ENCODE peak calls at places on chromosomes 4 and X, in six cellular contexts. I, E, L, X, P and U are unnamed samples.
A peak's percentile ranks its signal among the peaks of the same experiment; 100 is the strongest.

GRCh38 chr4:88952081-88952480 is 104.9 kb downstream of the FAM13A start:
- DNase-seq in P (no peak), X (no peak), E (no peak), L (no peak), I (no peak), U (no peak)

GRCh38 chr4:177339794-177340374 is 30.2 kb downstream of the NEIL3 start:
- DNase-seq in X (peak; percentile 51), P (no peak), E (no peak), I (peak; percentile 39), L (no peak), U (no peak)

GRCh38 chr4:87574996-87575395 is 33.3 kb upstream of the DSPP start:
- DNase-seq in E (no peak), I (no peak), X (no peak), L (no peak), P (no peak), U (no peak)

GRCh38 chrX:109040057-109040456 is 303.7 kb upstream of the IRS4 start:
- DNase-seq in E (no peak), I (no peak), X (no peak), P (peak; percentile 68), L (peak; percentile 27), U (no peak)

GRCh38 chrX:104270916-104271512 is 16.3 kb upstream of the ESX1 start:
- DNase-seq in P (peak; percentile 65), E (no peak), X (peak; percentile 22), L (peak; percentile 45), I (peak; percentile 1), U (peak; percentile 47)

GRCh38 chr4:173529505-173530325 is at the start of gene HAND2:
- DNase-seq in P (peak; percentile 83), E (no peak), L (peak; percentile 59), I (no peak), X (peak; percentile 59), U (no peak)

GRCh38 chrX:155056877-155057792 is 13.8 kb downstream of the CMC4 start:
- DNase-seq in I (peak; percentile 45), L (peak; percentile 64), E (peak; percentile 65), X (peak; percentile 70), P (peak; percentile 74), U (peak; percentile 66)

GRCh38 chrX:44996282-44996681 is 123.3 kb downstream of the KDM6A start:
- DNase-seq in E (no peak), L (no peak), X (no peak), P (no peak), I (no peak), U (no peak)

GRCh38 chr4:39698424-39699009 is 581 bp downstream of the UBE2K start:
- DNase-seq in L (no peak), P (peak; percentile 77), X (no peak), I (no peak), E (no peak), U (peak; percentile 39)

GRCh38 chr4:147737623-147738022 is 5.7 kb downstream of the ARHGAP10 start:
- DNase-seq in X (no peak), L (no peak), P (peak; percentile 82), I (no peak), E (no peak), U (no peak)

GRCh38 chrX:44422631-44423030 is 79.2 kb upstream of the EFHC2 start:
- DNase-seq in P (no peak), X (no peak), L (no peak), E (no peak), I (no peak), U (no peak)

GRCh38 chr4:39083164-39083563 is 21.1 kb downstream of the KLHL5 start:
- DNase-seq in P (no peak), I (no peak), E (no peak), L (no peak), X (peak; percentile 34), U (no peak)

GRCh38 chrX:16155586-16155985 is 11.7 kb upstream of the MAGEB17 start:
- DNase-seq in X (no peak), P (no peak), L (no peak), E (no peak), I (no peak), U (no peak)

GRCh38 chr4:187103351-187103750 is 379.7 kb upstream of the FAT1 start:
- DNase-seq in L (no peak), P (no peak), X (no peak), I (peak; percentile 97), E (no peak), U (no peak)

GRCh38 chrX:20265221-20265725 is 1.4 kb downstream of the RPS6KA3 start:
- DNase-seq in L (no peak), E (no peak), P (peak; percentile 75), X (peak; percentile 89), I (peak; percentile 47), U (peak; percentile 29)

GRCh38 chr4:40750461-40751258 is 905 bp downstream of the NSUN7 start:
- DNase-seq in E (peak; percentile 15), X (no peak), L (peak; percentile 54), I (no peak), P (peak; percentile 60), U (peak; percentile 16)

GRCh38 chrX:102599950-102600579 is 750 bp downstream of the ARMCX5 start:
- DNase-seq in E (no peak), I (no peak), P (no peak), X (peak; percentile 42), L (no peak), U (no peak)

GRCh38 chrX:45668686-45669443 is 468.2 kb upstream of the DIPK2B start:
- DNase-seq in P (no peak), X (peak; percentile 95), I (peak; percentile 0), L (no peak), E (no peak), U (no peak)

GRCh38 chr4:128159967-128160366 is 98.9 kb downstream of the LARP1B start:
- DNase-seq in L (no peak), E (no peak), P (no peak), I (no peak), X (peak; percentile 97), U (no peak)

GRCh38 chr4:180909279-180909678 is 1333.9 kb upstream of the TENM3 start:
- DNase-seq in L (peak; percentile 1), I (peak; percentile 23), E (peak; percentile 27), X (peak; percentile 22), P (peak; percentile 58), U (no peak)

GRCh38 chr4:84498203-84499026 is 677 bp downstream of the NKX6-1 start:
- DNase-seq in X (peak; percentile 7), I (no peak), L (no peak), P (peak; percentile 70), E (no peak), U (no peak)

GRCh38 chr4:88841635-88842034 is 144.0 kb upstream of the NAP1L5 start:
- DNase-seq in E (no peak), X (peak; percentile 65), P (no peak), L (no peak), I (no peak), U (no peak)

GRCh38 chr4:165367040-165367439 is 11.8 kb upstream of the CPE start:
- DNase-seq in E (no peak), I (no peak), L (no peak), X (no peak), P (no peak), U (peak; percentile 36)

GRCh38 chr4:12595986-12596385 is 888.2 kb downstream of the RAB28 start:
- DNase-seq in I (no peak), X (no peak), L (no peak), E (no peak), P (no peak), U (no peak)

GRCh38 chr4:11130195-11130975 is 298.3 kb downstream of the HS3ST1 start:
- DNase-seq in X (peak; percentile 8), L (no peak), P (no peak), E (no peak), I (no peak), U (no peak)
- H3K9me3 ChIP-seq in X (no peaks in the 10 kb centered on the region), L (no peaks in the 10 kb centered on the region), P (no peaks in the 10 kb centered on the region), E (no peaks in the 10 kb centered on the region), I (no peaks in the 10 kb centered on the region), U (no peaks in the 10 kb centered on the region)

GRCh38 chr4:100240008-100240407 is 49.7 kb upstream of the DDIT4L start:
- DNase-seq in E (no peak), L (no peak), P (no peak), X (no peak), I (no peak), U (no peak)
- H2AFZ ChIP-seq in E (no peak overlapping the region), L (no peak overlapping the region), P (no peak overlapping the region), X (no peak overlapping the region), I (no peak overlapping the region), U (peak overlapping the region; percentile 3)

GRCh38 chr4:4968161-4968757 is 51.0 kb downstream of the CYTL1 start:
- DNase-seq in L (no peak), I (no peak), P (no peak), E (no peak), X (no peak), U (no peak)

GRCh38 chr4:4961936-4962335 is 57.3 kb downstream of the CYTL1 start:
- DNase-seq in E (no peak), L (no peak), P (no peak), I (no peak), X (no peak), U (no peak)

GRCh38 chr4:4960574-4960973 is 58.7 kb downstream of the CYTL1 start:
- DNase-seq in X (no peak), P (no peak), L (no peak), E (no peak), I (no peak), U (no peak)

DNA sequence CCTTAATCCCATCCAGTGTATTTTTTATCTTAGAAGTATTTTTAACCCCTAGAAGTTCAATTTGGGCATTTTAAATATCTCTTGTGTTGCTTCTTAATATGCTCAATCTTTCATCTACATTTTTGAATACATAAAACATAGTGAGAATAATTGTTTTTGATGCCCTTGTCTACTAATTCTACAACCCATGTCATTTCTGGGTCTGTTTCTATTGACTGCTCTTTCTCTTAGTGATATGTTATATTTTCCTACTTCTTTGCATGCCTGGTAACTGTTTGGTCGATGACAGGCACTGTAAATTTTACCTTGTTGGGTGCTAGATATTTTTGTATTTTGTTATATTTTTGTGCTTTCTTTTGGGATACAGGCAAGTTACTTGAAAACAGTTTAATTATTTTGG is 56.3 kb downstream of the CYTL1 start:
- DNase-seq in L (no peak), P (no peak), X (no peak), I (no peak), E (no peak), U (no peak)
- H3K9me3 ChIP-seq in L (peaks cover 4% of the 10 kb centered on the region), P (peaks cover 20% of the 10 kb centered on the region), X (peaks cover 9% of the 10 kb centered on the region), I (peaks cover 22% of the 10 kb centered on the region), E (peaks cover 16% of the 10 kb centered on the region), U (peaks cover 7% of the 10 kb centered on the region)

GRCh38 chr4:163810757-163811156 is 316.3 kb downstream of the TMA16 start:
- DNase-seq in P (no peak), I (no peak), L (no peak), E (no peak), X (no peak), U (no peak)

GRCh38 chr4:163818673-163819072 is 324.2 kb downstream of the TMA16 start:
- DNase-seq in I (no peak), L (no peak), E (no peak), X (no peak), P (no peak), U (no peak)

GRCh38 chr4:163816494-163816893 is 322.0 kb downstream of the TMA16 start:
- DNase-seq in E (no peak), X (no peak), P (peak; percentile 14), I (peak; percentile 2), L (no peak), U (no peak)

DNA sequence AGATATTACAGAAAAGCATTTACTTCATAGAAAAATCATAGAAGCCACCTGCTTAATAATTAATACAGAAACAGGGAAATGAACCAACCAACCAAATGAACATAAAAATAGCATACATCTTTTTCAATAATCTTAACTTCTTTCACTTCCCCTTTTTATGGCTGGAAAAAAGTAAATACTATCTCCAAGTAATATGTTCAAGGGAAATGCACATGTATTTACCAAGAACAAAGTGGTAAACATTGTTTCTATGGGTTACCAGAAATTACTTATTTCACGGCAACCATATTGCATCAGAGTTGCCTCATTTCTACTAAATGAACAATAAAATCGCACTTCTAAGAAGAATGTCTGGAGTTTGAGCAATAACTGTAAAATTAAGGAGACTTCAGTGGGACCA is 321.3 kb downstream of the TMA16 start:
- DNase-seq in X (no peak), E (no peak), L (no peak), P (no peak), I (no peak), U (no peak)
- H2AFZ ChIP-seq in X (no peak overlapping the region), E (no peak overlapping the region), L (no peak overlapping the region), P (no peak overlapping the region), I (no peak overlapping the region), U (no peak overlapping the region)